ENCODE peak calls at places on chromosome 12, in eight cellular contexts. P is heart right ventricle; X is stimulated activated CD4-positive, alpha-beta T cell treated with anti-CD3 and anti-CD28 coated beads, Interleukin-15, amount 100 ng/mL, for 1 hour; C is ELR; T is endothelial cell; U is iPS DF 19.7; Q is HFF-Myc; D is C1 segment of cervical spinal cord. A is an unnamed sample.

GRCh38 chr12:104177663-104178501 is 37.7 kb upstream of the TXNRD1 start:
- DNase-seq in P (peak; percentile 67), X (no peak), C (peak; percentile 93), T (no peak), U (no peak), Q (peak; percentile 72), D (no peak), A (no peak)

GRCh38 chr12:116384629-116385485 is 107.4 kb upstream of the MED13L start:
- DNase-seq in P (no peak), X (no peak), C (peak; percentile 64), T (no peak), U (peak; percentile 47), Q (no peak), D (no peak), A (no peak)

GRCh38 chr12:96195845-96196451 is 1.8 kb downstream of the ELK3 start:
- DNase-seq in P (peak; percentile 27), X (peak; percentile 40), C (peak; percentile 88), T (no peak), U (no peak), Q (no peak), D (no peak), A (peak; percentile 47)

GRCh38 chr12:66055837-66056319 is 74.7 kb downstream of the LLPH start:
- DNase-seq in P (no peak), X (no peak), C (no peak), T (no peak), U (no peak), Q (no peak), D (no peak), A (no peak)

GRCh38 chr12:42997032-42997431 is 407.5 kb upstream of the PRICKLE1 start:
- DNase-seq in P (no peak), X (no peak), C (no peak), T (no peak), U (no peak), Q (no peak), D (no peak), A (no peak)

GRCh38 chr12:64173456-64173855 is 48.6 kb downstream of the KICS2 start:
- DNase-seq in P (no peak), X (no peak), C (no peak), T (no peak), U (no peak), Q (no peak), D (no peak), A (no peak)

GRCh38 chr12:93415723-93416464 is 25.9 kb downstream of the UBE2N start:
- DNase-seq in P (no peak), X (no peak), C (no peak), T (no peak), U (no peak), Q (peak; percentile 24), D (no peak), A (no peak)

GRCh38 chr12:65300679-65301349 is 22.3 kb downstream of the MSRB3 start:
- DNase-seq in P (no peak), X (no peak), C (peak; percentile 71), T (peak; percentile 40), U (no peak), Q (no peak), D (no peak), A (no peak)

GRCh38 chr12:82904219-82904795 is 217.6 kb downstream of the TMTC2 start:
- DNase-seq in P (no peak), X (no peak), C (no peak), T (no peak), U (no peak), Q (no peak), D (no peak), A (no peak)

GRCh38 chr12:70812124-70812523 is 108.4 kb downstream of the PTPRR start:
- DNase-seq in P (no peak), X (no peak), C (no peak), T (no peak), U (no peak), Q (no peak), D (no peak), A (no peak)

GRCh38 chr12:69987453-69988102 is 162.6 kb downstream of the MYRFL start:
- DNase-seq in P (no peak), X (no peak), C (peak; percentile 78), T (no peak), U (no peak), Q (peak; percentile 85), D (no peak), A (no peak)

GRCh38 chr12:110931315-110931728 is 10.9 kb upstream of the MYL2 start:
- DNase-seq in P (peak; percentile 82), X (no peak), C (peak; percentile 15), T (no peak), U (no peak), Q (no peak), D (no peak), A (no peak)

GRCh38 chr12:68198490-68199086 is 27.0 kb downstream of the IL26 start:
- DNase-seq in P (no peak), X (no peak), C (no peak), T (no peak), U (no peak), Q (no peak), D (no peak), A (no peak)

GRCh38 chr12:61452076-61452475 is 808.1 kb upstream of the USP15 start:
- DNase-seq in P (no peak), X (no peak), C (no peak), T (no peak), U (no peak), Q (no peak), D (no peak), A (no peak)

GRCh38 chr12:74689071-74689655 is 151.5 kb downstream of the ATXN7L3B start:
- DNase-seq in P (no peak), X (no peak), C (peak; percentile 73), T (no peak), U (peak; percentile 1), Q (peak; percentile 20), D (no peak), A (no peak)

GRCh38 chr12:110901401-110901800 is 19.0 kb downstream of the MYL2 start:
- DNase-seq in P (no peak), X (no peak), C (no peak), T (no peak), U (no peak), Q (no peak), D (no peak), A (no peak)

GRCh38 chr12:2183556-2184541 is 131.1 kb downstream of the CACNA1C start:
- DNase-seq in P (no peak), X (no peak), C (peak; percentile 38), T (no peak), U (no peak), Q (peak; percentile 66), D (no peak), A (no peak)

GRCh38 chr12:69440886-69441285 is 29.3 kb upstream of the FRS2 start:
- DNase-seq in P (no peak), X (no peak), C (no peak), T (no peak), U (no peak), Q (no peak), D (no peak), A (no peak)

GRCh38 chr12:4268549-4269181 is 4.9 kb upstream of the CCND2 start:
- DNase-seq in P (no peak), X (no peak), C (no peak), T (peak; percentile 13), U (no peak), Q (no peak), D (no peak), A (no peak)

GRCh38 chr12:98587084-98587483 is 6.4 kb upstream of the SLC25A3 start:
- DNase-seq in P (no peak), X (no peak), C (no peak), T (no peak), U (no peak), Q (no peak), D (no peak), A (no peak)

GRCh38 chr12:32027684-32028355 is 68.6 kb downstream of the RESF1 start:
- DNase-seq in P (no peak), X (no peak), C (no peak), T (no peak), U (no peak), Q (no peak), D (no peak), A (no peak)

GRCh38 chr12:54173066-54173726 is 15.6 kb downstream of the SMUG1 start:
- DNase-seq in P (peak; percentile 32), X (peak; percentile 7), C (peak; percentile 56), T (peak; percentile 34), U (no peak), Q (no peak), D (peak; percentile 26), A (no peak)

GRCh38 chr12:126093911-126094310 is 1028.7 kb downstream of the AACS start:
- DNase-seq in P (no peak), X (no peak), C (peak; percentile 0), T (no peak), U (peak; percentile 59), Q (no peak), D (no peak), A (no peak)

GRCh38 chr12:91685917-91686316 is 459.7 kb downstream of the BTG1 start:
- DNase-seq in P (no peak), X (no peak), C (peak; percentile 45), T (no peak), U (no peak), Q (no peak), D (no peak), A (no peak)

GRCh38 chr12:95446511-95446910 is 27.4 kb upstream of the METAP2 start:
- DNase-seq in P (peak; percentile 48), X (no peak), C (no peak), T (peak; percentile 38), U (peak; percentile 30), Q (no peak), D (no peak), A (no peak)

GRCh38 chr12:117816-118345 is 51.3 kb downstream of the IQSEC3 start:
- DNase-seq in P (no peak), X (no peak), C (no peak), T (no peak), U (no peak), Q (no peak), D (no peak), A (no peak)

GRCh38 chr12:49933793-49934192 is 16.7 kb upstream of the AQP2 start:
- DNase-seq in P (no peak), X (no peak), C (no peak), T (no peak), U (no peak), Q (no peak), D (no peak), A (no peak)

GRCh38 chr12:101891462-101891971 is 14.1 kb downstream of the DRAM1 start:
- DNase-seq in P (no peak), X (no peak), C (peak; percentile 90), T (no peak), U (no peak), Q (peak; percentile 55), D (no peak), A (no peak)

GRCh38 chr12:95674631-95675030 is 115.9 kb downstream of the NTN4 start:
- DNase-seq in P (no peak), X (no peak), C (no peak), T (no peak), U (no peak), Q (no peak), D (no peak), A (no peak)

GRCh38 chr12:115060477-115061168 is 376.6 kb upstream of the TBX3 start:
- DNase-seq in P (no peak), X (no peak), C (no peak), T (no peak), U (no peak), Q (peak; percentile 72), D (no peak), A (no peak)

GRCh38 chr12:56257491-56258067 is 605 bp downstream of the ANKRD52 start:
- DNase-seq in P (no peak), X (no peak), C (peak; percentile 65), T (peak; percentile 36), U (no peak), Q (no peak), D (peak; percentile 54), A (no peak)

GRCh38 chr12:121610239-121611149 is 15.8 kb upstream of the ORAI1 start:
- DNase-seq in P (no peak), X (no peak), C (peak; percentile 37), T (no peak), U (no peak), Q (no peak), D (no peak), A (no peak)

GRCh38 chr12:41515953-41516352 is 327.8 kb downstream of the PDZRN4 start:
- DNase-seq in P (no peak), X (no peak), C (peak; percentile 1), T (no peak), U (no peak), Q (no peak), D (no peak), A (no peak)

A was measured in T-helper 22 cell.